ENCODE peak calls at places on chromosome 5, in four cellular contexts. N, M, G and O are unnamed samples. For H3K4me1, the result is how much of the 10 kb centered on the place peaks cover.

GRCh38 chr5:83510199-83510730 is 38.7 kb downstream of the VCAN start:
- DNase-seq in N (no peak), M (no peak), G (no peak), O (no peak)

GRCh38 chr5:94361161-94361560 is 257.2 kb downstream of the KIAA0825 start:
- DNase-seq in N (no peak), M (no peak), G (no peak), O (no peak)

GRCh38 chr5:32534056-32534455 is 51.3 kb upstream of the SUB1 start:
- DNase-seq in N (no peak), M (no peak), G (no peak), O (no peak)

GRCh38 chr5:14581333-14581890 is at the start of gene OTULINL:
- DNase-seq in N (peak), M (peak), G (peak), O (peak)

GRCh38 chr5:174535691-174536090 is 188.7 kb upstream of the MSX2 start:
- DNase-seq in N (no peak), M (no peak), G (no peak), O (no peak)

GRCh38 chr5:85670417-85670816 is 947.3 kb upstream of the COX7C start:
- DNase-seq in N (peak), M (no peak), G (no peak), O (no peak)

GRCh38 chr5:76861616-76862015 is 11.8 kb downstream of the S100Z start:
- DNase-seq in N (no peak), M (no peak), G (no peak), O (no peak)

GRCh38 chr5:68591850-68592249 is 376.3 kb downstream of the PIK3R1 start:
- DNase-seq in N (no peak), M (no peak), G (no peak), O (no peak)

DNA sequence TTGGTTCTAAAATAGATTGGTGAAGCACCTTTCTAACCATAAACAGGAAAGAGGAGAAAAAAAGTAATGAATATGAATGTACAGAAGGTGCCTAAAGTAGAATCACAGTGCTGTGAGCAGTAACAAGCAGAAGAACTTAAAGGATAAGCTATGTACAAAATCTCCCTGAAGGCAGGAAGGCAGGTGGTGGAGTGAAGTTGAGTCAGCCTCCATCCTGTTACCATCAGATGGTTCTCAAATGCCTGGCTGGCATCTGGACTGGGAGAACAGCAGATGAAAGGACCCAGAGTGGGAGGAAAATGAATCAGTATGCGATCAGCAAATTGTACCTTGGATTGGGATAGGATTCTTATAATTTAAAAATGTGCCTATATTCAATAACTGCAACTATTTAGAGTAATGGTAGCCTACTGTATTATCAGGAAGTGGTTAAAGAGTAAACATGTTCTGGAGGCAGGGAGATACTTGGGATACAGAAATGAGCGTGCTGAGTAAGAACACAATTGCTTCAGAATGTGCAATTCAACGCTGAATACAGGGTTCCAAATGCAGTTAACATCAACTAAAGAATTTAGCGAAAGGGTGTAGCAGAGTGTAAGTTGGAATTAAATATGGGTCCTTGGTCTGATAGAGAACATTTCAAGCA is 21.1 kb upstream of the FER start:
- DNase-seq in N (no peak), M (no peak), G (no peak), O (no peak)
- H3K4me3 ChIP-seq in N (no peak), M (no peak), G (no peak), O (peak)

DNA sequence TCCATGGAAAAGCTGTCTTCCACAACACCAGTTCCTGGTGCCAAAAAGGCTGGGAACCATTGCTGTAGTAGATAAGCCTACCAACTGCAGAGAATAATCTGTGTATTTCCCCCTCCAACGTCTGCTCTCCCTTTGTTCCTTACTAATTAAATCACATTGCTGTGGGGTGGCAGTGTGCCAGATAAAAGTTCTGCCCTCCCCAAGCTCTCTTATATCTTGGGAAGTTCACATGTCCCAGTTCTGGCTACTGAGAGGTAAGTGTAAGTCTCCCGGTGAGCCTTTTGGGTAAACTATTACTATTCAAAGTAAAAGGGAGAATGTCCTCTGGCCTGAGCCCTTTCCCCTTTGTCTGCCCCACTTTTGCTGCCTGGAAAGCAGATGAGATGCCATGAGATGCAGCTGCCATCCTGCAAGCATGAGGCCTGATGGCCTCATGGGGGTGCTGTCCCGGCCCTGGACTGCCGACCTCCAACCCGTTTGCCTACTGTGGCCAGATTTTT is 14.7 kb downstream of the ENC1 start:
- DNase-seq in N (no peak), M (no peak), G (no peak), O (no peak)
- H3K4me1 ChIP-seq in N (half or more), M (under half), G (under half), O (under half)

GRCh38 chr5:176646707-176647029 is 616 bp upstream of the TSPAN17 start:
- DNase-seq in N (no peak), M (no peak), G (no peak), O (no peak)
- H3K4me3 ChIP-seq in N (peak), M (peak), G (peak), O (peak)

DNA sequence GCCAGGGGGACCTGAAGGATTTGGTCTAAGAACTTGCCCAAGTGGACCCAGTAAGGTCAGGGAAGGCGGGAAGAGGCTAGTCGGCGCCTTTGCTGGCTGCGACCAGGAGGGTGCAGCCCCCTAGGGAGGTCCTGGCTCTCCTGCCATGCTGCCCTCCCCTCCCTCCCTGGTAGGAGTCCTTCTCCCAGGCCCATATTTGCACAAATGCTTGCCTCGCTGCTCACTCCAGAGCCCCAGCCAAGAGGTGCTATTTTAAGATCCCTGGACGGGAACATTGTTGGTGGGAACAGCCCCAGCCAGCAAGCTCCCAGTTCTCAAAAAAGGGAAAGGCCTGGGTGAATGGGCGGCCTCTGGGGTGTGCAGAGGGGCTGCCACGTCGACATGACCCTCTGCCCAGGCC is 4.3 kb upstream of the IL17B start:
- DNase-seq in N (no peak), M (no peak), G (no peak), O (no peak)
- H3K4me1 ChIP-seq in N (half or more), M (under half), G (under half), O (under half)

GRCh38 chr5:2936413-2936812 is 184.9 kb upstream of the IRX2 start:
- DNase-seq in N (no peak), M (no peak), G (no peak), O (no peak)
- H3K4me3 ChIP-seq in N (no peak), M (no peak), G (no peak), O (no peak)

GRCh38 chr5:133265720-133266575 is 214.1 kb downstream of the HSPA4 start:
- DNase-seq in N (peak), M (no peak), G (no peak), O (no peak)
- H3K4me1 ChIP-seq in N (under half), M (under half), G (under half), O (under half)

DNA sequence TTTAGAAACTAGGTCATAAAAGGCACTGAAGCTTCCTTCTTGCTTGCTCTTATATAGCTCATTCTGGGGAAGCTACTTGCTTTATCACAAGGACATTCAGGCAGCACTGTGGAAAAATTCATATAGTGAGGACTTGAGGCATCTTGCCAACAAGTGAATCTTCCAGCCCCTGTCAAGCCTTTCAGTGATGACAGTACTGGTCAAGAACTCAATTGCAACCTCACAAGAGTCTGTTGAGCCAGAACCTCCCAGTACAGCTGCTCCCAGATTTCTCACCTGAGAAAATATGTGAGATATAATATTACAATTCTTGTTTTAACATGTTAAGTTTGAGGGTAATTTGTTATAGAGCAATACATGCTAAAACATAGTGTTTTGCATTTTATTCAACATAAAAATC is 2011.0 kb upstream of the NUDT12 start:
- DNase-seq in N (no peak), M (no peak), G (no peak), O (no peak)
- H3K4me3 ChIP-seq in N (no peak), M (no peak), G (no peak), O (no peak)